ENCODE peak calls at places on chromosomes 12 and 14, in seven cellular contexts. J is aorta; M is Jurkat, Clone E6-1; B is pons; V is HCEC 1CT; K is T-helper 9 cell; Y is PC-3. N is an unnamed sample.
A peak's percentile ranks its signal among the peaks of the same experiment; 100 is the strongest.

GRCh38 chr12:52506858-52507715 is 13.1 kb downstream of the KRT5 start:
- DNase-seq in Y (peak; percentile 72), V (peak; percentile 35), J (no peak), B (peak; percentile 49), K (no peak), M (peak; percentile 48), N (peak; percentile 46)

GRCh38 chr14:76810953-76811400 is 1.7 kb downstream of the ANGEL1 start:
- DNase-seq in K (no peak), J (no peak), B (peak; percentile 90), V (peak; percentile 20), M (peak; percentile 11), Y (peak; percentile 57), N (peak; percentile 40)

GRCh38 chr14:105473677-105474477 is 744 bp upstream of the CRIP2 start:
- DNase-seq in Y (peak; percentile 89), V (peak; percentile 24), J (peak; percentile 96), B (no peak), M (no peak), K (peak; percentile 83), N (peak; percentile 86)

GRCh38 chr12:19739195-19739776 is 300.0 kb downstream of the AEBP2 start:
- DNase-seq in B (peak; percentile 84), M (peak; percentile 52), K (no peak), Y (peak; percentile 71), V (peak; percentile 51), J (no peak), N (peak; percentile 15)

GRCh38 chr12:124696689-124697476 is 129.5 kb upstream of the NCOR2 start:
- DNase-seq in Y (no peak), B (peak; percentile 30), K (no peak), M (no peak), V (no peak), J (no peak), N (no peak)

GRCh38 chr14:88233915-88234314 is 89.2 kb downstream of the KCNK10 start:
- DNase-seq in J (no peak), Y (no peak), B (no peak), M (peak; percentile 30), V (no peak), K (no peak), N (peak; percentile 6)

GRCh38 chr14:33127531-33127930 is 188.9 kb downstream of the NPAS3 start:
- DNase-seq in M (no peak), J (no peak), V (peak; percentile 36), B (no peak), K (no peak), Y (peak; percentile 56), N (peak; percentile 76)

GRCh38 chr12:71958993-71959588 is 20.4 kb downstream of the TPH2 start:
- DNase-seq in M (no peak), Y (no peak), K (no peak), J (no peak), B (no peak), V (peak; percentile 3), N (peak; percentile 52)

GRCh38 chr14:24368562-24369252 is 723 bp downstream of the NFATC4 start:
- DNase-seq in Y (no peak), J (peak; percentile 79), V (peak; percentile 37), B (no peak), M (peak; percentile 38), K (no peak), N (no peak)

GRCh38 chr14:73764881-73765280 is 50.7 kb upstream of the PNMA1 start:
- DNase-seq in Y (no peak), K (no peak), M (no peak), V (no peak), J (peak; percentile 87), B (peak; percentile 89), N (no peak)

GRCh38 chr12:34402228-34402898 is 380.1 kb downstream of the ALG10 start:
- DNase-seq in V (no peak), K (no peak), J (peak; percentile 24), B (no peak), Y (no peak), M (no peak), N (no peak)

GRCh38 chr14:96362071-96362964 is 823 bp downstream of the ATG2B start:
- DNase-seq in V (peak; percentile 13), K (peak; percentile 35), M (peak; percentile 87), J (peak; percentile 54), Y (peak; percentile 71), B (peak; percentile 49), N (peak; percentile 61)

GRCh38 chr14:54763761-54764160 is 138.9 kb downstream of the GCH1 start:
- DNase-seq in K (no peak), B (no peak), J (no peak), M (no peak), V (no peak), Y (no peak), N (no peak)

GRCh38 chr14:31291210-31291609 is 83.6 kb upstream of the HECTD1 start:
- DNase-seq in M (no peak), V (peak; percentile 24), J (no peak), K (no peak), Y (no peak), B (no peak), N (no peak)

GRCh38 chr14:102772781-102773570 is 4.3 kb upstream of the TRAF3 start:
- DNase-seq in Y (no peak), M (peak; percentile 27), K (no peak), J (peak; percentile 30), B (no peak), V (peak; percentile 11), N (no peak)

N was measured in HT1080.